ENCODE peak calls at places on chromosome 5, in seven cellular contexts. One of them, this sample, is unnamed.

GRCh38 chr5:82277613-82277986 is 554 bp downstream of the RPS23 start:
- DNase-seq in AG10803: peak
- DNase-seq in activated B cell treated with CpG ODN at 0.5 μM for 24 hours: no peak
- DNase-seq in PC-9: no peak
- DNase-seq in lung: no peak
- DNase-seq in prostate gland: no peak
- DNase-seq in GM20000: no peak
- DNase-seq in this sample: no peak

GRCh38 chr5:54626407-54626806 is 108.8 kb downstream of the SNX18 start:
- DNase-seq in AG10803: no peak
- DNase-seq in activated B cell treated with CpG ODN at 0.5 μM for 24 hours: no peak
- DNase-seq in PC-9: no peak
- DNase-seq in GM20000: no peak
- DNase-seq in lung: no peak
- DNase-seq in prostate gland: no peak
- DNase-seq in this sample: no peak

GRCh38 chr5:84634256-84634655 is 249.6 kb upstream of the EDIL3 start:
- DNase-seq in prostate gland: no peak
- DNase-seq in GM20000: no peak
- DNase-seq in lung: no peak
- DNase-seq in activated B cell treated with CpG ODN at 0.5 μM for 24 hours: no peak
- DNase-seq in PC-9: no peak
- DNase-seq in AG10803: peak
- DNase-seq in this sample: no peak

GRCh38 chr5:174428895-174429294 is 295.5 kb upstream of the MSX2 start:
- DNase-seq in AG10803: no peak
- DNase-seq in activated B cell treated with CpG ODN at 0.5 μM for 24 hours: no peak
- DNase-seq in prostate gland: no peak
- DNase-seq in lung: no peak
- DNase-seq in GM20000: no peak
- DNase-seq in PC-9: no peak
- DNase-seq in this sample: no peak

GRCh38 chr5:94691270-94691669 is 72.8 kb downstream of the SLF1 start:
- DNase-seq in PC-9: no peak
- DNase-seq in GM20000: no peak
- DNase-seq in activated B cell treated with CpG ODN at 0.5 μM for 24 hours: no peak
- DNase-seq in prostate gland: no peak
- DNase-seq in lung: no peak
- DNase-seq in AG10803: no peak
- DNase-seq in this sample: no peak

GRCh38 chr5:132198571-132198970 is 29.1 kb downstream of the P4HA2 start:
- DNase-seq in lung: peak
- DNase-seq in prostate gland: no peak
- DNase-seq in PC-9: no peak
- DNase-seq in AG10803: no peak
- DNase-seq in GM20000: no peak
- DNase-seq in activated B cell treated with CpG ODN at 0.5 μM for 24 hours: no peak
- DNase-seq in this sample: no peak

GRCh38 chr5:65102501-65102825 is 333.7 kb downstream of the CWC27 start:
- DNase-seq in AG10803: no peak
- DNase-seq in GM20000: no peak
- DNase-seq in activated B cell treated with CpG ODN at 0.5 μM for 24 hours: no peak
- DNase-seq in prostate gland: no peak
- DNase-seq in PC-9: no peak
- DNase-seq in lung: no peak
- DNase-seq in this sample: peak

GRCh38 chr5:39148983-39149534 is 70.3 kb downstream of the FYB1 start:
- DNase-seq in prostate gland: no peak
- DNase-seq in lung: no peak
- DNase-seq in activated B cell treated with CpG ODN at 0.5 μM for 24 hours: no peak
- DNase-seq in GM20000: no peak
- DNase-seq in PC-9: no peak
- DNase-seq in AG10803: peak
- DNase-seq in this sample: peak

GRCh38 chr5:100901851-100902341 is 1.2 kb downstream of the ST8SIA4 start:
- DNase-seq in PC-9: no peak
- DNase-seq in GM20000: peak
- DNase-seq in lung: peak
- DNase-seq in prostate gland: no peak
- DNase-seq in activated B cell treated with CpG ODN at 0.5 μM for 24 hours: no peak
- DNase-seq in AG10803: no peak
- DNase-seq in this sample: peak

GRCh38 chr5:997001-997474 is 11.6 kb upstream of the NKD2 start:
- DNase-seq in AG10803: no peak
- DNase-seq in lung: no peak
- DNase-seq in activated B cell treated with CpG ODN at 0.5 μM for 24 hours: no peak
- DNase-seq in PC-9: no peak
- DNase-seq in prostate gland: no peak
- DNase-seq in GM20000: no peak
- DNase-seq in this sample: no peak

GRCh38 chr5:119336846-119337564 is 18.8 kb upstream of the TNFAIP8 start:
- DNase-seq in PC-9: no peak
- DNase-seq in activated B cell treated with CpG ODN at 0.5 μM for 24 hours: no peak
- DNase-seq in prostate gland: no peak
- DNase-seq in GM20000: no peak
- DNase-seq in lung: no peak
- DNase-seq in AG10803: no peak
- DNase-seq in this sample: no peak

GRCh38 chr5:150658121-150658520 is 2.9 kb upstream of the MYOZ3 start:
- DNase-seq in AG10803: no peak
- DNase-seq in lung: no peak
- DNase-seq in GM20000: no peak
- DNase-seq in PC-9: no peak
- DNase-seq in prostate gland: no peak
- DNase-seq in activated B cell treated with CpG ODN at 0.5 μM for 24 hours: no peak
- DNase-seq in this sample: no peak

GRCh38 chr5:28810751-28811136 is 1772.4 kb upstream of the CDH9 start:
- DNase-seq in GM20000: no peak
- DNase-seq in prostate gland: no peak
- DNase-seq in PC-9: no peak
- DNase-seq in AG10803: no peak
- DNase-seq in activated B cell treated with CpG ODN at 0.5 μM for 24 hours: no peak
- DNase-seq in lung: no peak
- DNase-seq in this sample: no peak

GRCh38 chr5:8366296-8366695 is 497.3 kb downstream of the MTRR start:
- DNase-seq in GM20000: no peak
- DNase-seq in AG10803: no peak
- DNase-seq in activated B cell treated with CpG ODN at 0.5 μM for 24 hours: no peak
- DNase-seq in PC-9: peak
- DNase-seq in prostate gland: no peak
- DNase-seq in lung: no peak
- DNase-seq in this sample: no peak

GRCh38 chr5:110258460-110258859 is 468.0 kb downstream of the TMEM232 start:
- DNase-seq in PC-9: no peak
- DNase-seq in AG10803: peak
- DNase-seq in prostate gland: no peak
- DNase-seq in GM20000: no peak
- DNase-seq in activated B cell treated with CpG ODN at 0.5 μM for 24 hours: no peak
- DNase-seq in lung: no peak
- DNase-seq in this sample: no peak

GRCh38 chr5:374631-375335 is 53.3 kb downstream of the AHRR start:
- DNase-seq in PC-9: no peak
- DNase-seq in GM20000: no peak
- DNase-seq in AG10803: no peak
- DNase-seq in prostate gland: peak
- DNase-seq in lung: peak
- DNase-seq in activated B cell treated with CpG ODN at 0.5 μM for 24 hours: no peak
- DNase-seq in this sample: no peak

GRCh38 chr5:1793966-1794895 is 5.4 kb downstream of the MRPL36 start:
- DNase-seq in GM20000: no peak
- DNase-seq in PC-9: no peak
- DNase-seq in AG10803: peak
- DNase-seq in prostate gland: no peak
- DNase-seq in lung: no peak
- DNase-seq in activated B cell treated with CpG ODN at 0.5 μM for 24 hours: no peak
- DNase-seq in this sample: no peak

GRCh38 chr5:126912607-126913006 is 117.8 kb downstream of the MARCHF3 start:
- DNase-seq in lung: no peak
- DNase-seq in prostate gland: no peak
- DNase-seq in AG10803: peak
- DNase-seq in PC-9: no peak
- DNase-seq in GM20000: no peak
- DNase-seq in activated B cell treated with CpG ODN at 0.5 μM for 24 hours: no peak
- DNase-seq in this sample: no peak

GRCh38 chr5:96175090-96175489 is 213.4 kb upstream of the ELL2 start:
- DNase-seq in prostate gland: no peak
- DNase-seq in activated B cell treated with CpG ODN at 0.5 μM for 24 hours: no peak
- DNase-seq in lung: no peak
- DNase-seq in GM20000: no peak
- DNase-seq in PC-9: no peak
- DNase-seq in AG10803: no peak
- DNase-seq in this sample: no peak

GRCh38 chr5:78677777-78678668 is 29.5 kb upstream of the LHFPL2 start:
- DNase-seq in prostate gland: no peak
- DNase-seq in PC-9: peak
- DNase-seq in lung: no peak
- DNase-seq in GM20000: peak
- DNase-seq in AG10803: peak
- DNase-seq in activated B cell treated with CpG ODN at 0.5 μM for 24 hours: no peak
- DNase-seq in this sample: peak

GRCh38 chr5:53027913-53028312 is 38.8 kb downstream of the ITGA2 start:
- DNase-seq in AG10803: peak
- DNase-seq in prostate gland: peak
- DNase-seq in activated B cell treated with CpG ODN at 0.5 μM for 24 hours: no peak
- DNase-seq in GM20000: no peak
- DNase-seq in PC-9: no peak
- DNase-seq in lung: no peak
- DNase-seq in this sample: no peak

GRCh38 chr5:5629579-5629978 is 207.1 kb downstream of the ICE1 start:
- DNase-seq in prostate gland: no peak
- DNase-seq in AG10803: peak
- DNase-seq in GM20000: no peak
- DNase-seq in activated B cell treated with CpG ODN at 0.5 μM for 24 hours: no peak
- DNase-seq in lung: no peak
- DNase-seq in PC-9: peak
- DNase-seq in this sample: no peak

GRCh38 chr5:100560860-100561259 is 25.7 kb downstream of the FAM174A start:
- DNase-seq in GM20000: no peak
- DNase-seq in prostate gland: no peak
- DNase-seq in lung: no peak
- DNase-seq in activated B cell treated with CpG ODN at 0.5 μM for 24 hours: no peak
- DNase-seq in AG10803: no peak
- DNase-seq in PC-9: no peak
- DNase-seq in this sample: no peak

GRCh38 chr5:107023732-107024131 is 647.0 kb downstream of the EFNA5 start:
- DNase-seq in GM20000: no peak
- DNase-seq in PC-9: no peak
- DNase-seq in prostate gland: no peak
- DNase-seq in activated B cell treated with CpG ODN at 0.5 μM for 24 hours: no peak
- DNase-seq in AG10803: no peak
- DNase-seq in lung: no peak
- DNase-seq in this sample: no peak

GRCh38 chr5:33441241-33441844 is 578 bp downstream of the TARS1 start:
- DNase-seq in PC-9: peak
- DNase-seq in GM20000: peak
- DNase-seq in activated B cell treated with CpG ODN at 0.5 μM for 24 hours: peak
- DNase-seq in lung: peak
- DNase-seq in prostate gland: peak
- DNase-seq in AG10803: peak
- DNase-seq in this sample: peak

GRCh38 chr5:35821513-35821912 is 35.2 kb upstream of the IL7R start:
- DNase-seq in PC-9: peak
- DNase-seq in lung: no peak
- DNase-seq in GM20000: no peak
- DNase-seq in activated B cell treated with CpG ODN at 0.5 μM for 24 hours: no peak
- DNase-seq in AG10803: no peak
- DNase-seq in prostate gland: no peak
- DNase-seq in this sample: no peak

GRCh38 chr5:9387879-9388278 is 158.0 kb downstream of the SEMA5A start:
- DNase-seq in prostate gland: no peak
- DNase-seq in AG10803: no peak
- DNase-seq in activated B cell treated with CpG ODN at 0.5 μM for 24 hours: no peak
- DNase-seq in GM20000: no peak
- DNase-seq in lung: no peak
- DNase-seq in PC-9: no peak
- DNase-seq in this sample: no peak
- TF ChIP-seq CTCF in prostate gland: peak
- TF ChIP-seq CTCF in AG10803: no peak
- TF ChIP-seq CTCF in activated B cell treated with CpG ODN at 0.5 μM for 24 hours: no peak
- TF ChIP-seq CTCF in GM20000: no peak
- TF ChIP-seq CTCF in lung: no peak
- TF ChIP-seq CTCF in PC-9: no peak
- TF ChIP-seq CTCF in this sample: no peak

DNA sequence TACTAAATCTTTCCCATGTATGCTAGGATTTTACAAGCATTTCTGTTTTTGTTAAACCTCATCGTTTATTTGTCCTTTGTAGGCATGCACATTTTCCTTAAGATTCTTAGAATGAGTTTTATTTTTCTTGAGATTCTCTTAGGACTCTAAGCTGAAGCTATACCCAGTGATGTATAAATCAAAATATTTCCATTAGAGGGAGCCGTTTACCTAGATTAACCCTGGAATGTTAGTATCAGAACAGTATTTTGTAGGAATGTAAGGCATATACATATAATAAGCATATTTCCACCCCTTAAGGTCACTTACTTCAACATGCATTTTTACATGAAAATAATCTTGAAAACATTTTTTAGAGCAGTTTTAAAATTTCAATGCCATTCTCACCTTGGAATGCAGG is 35.2 kb upstream of the FCHO2 start:
- DNase-seq in lung: no peak
- DNase-seq in activated B cell treated with CpG ODN at 0.5 μM for 24 hours: no peak
- DNase-seq in AG10803: peak
- DNase-seq in GM20000: no peak
- DNase-seq in PC-9: peak
- DNase-seq in prostate gland: no peak
- DNase-seq in this sample: no peak
- TF ChIP-seq CTCF in lung: no peak
- TF ChIP-seq CTCF in activated B cell treated with CpG ODN at 0.5 μM for 24 hours: no peak
- TF ChIP-seq CTCF in AG10803: peak
- TF ChIP-seq CTCF in GM20000: no peak
- TF ChIP-seq CTCF in PC-9: peak
- TF ChIP-seq CTCF in prostate gland: peak
- TF ChIP-seq CTCF in this sample: peak

GRCh38 chr5:113493446-113493845 is 5.2 kb upstream of the MCC start:
- DNase-seq in PC-9: no peak
- DNase-seq in lung: no peak
- DNase-seq in AG10803: no peak
- DNase-seq in activated B cell treated with CpG ODN at 0.5 μM for 24 hours: no peak
- DNase-seq in prostate gland: no peak
- DNase-seq in GM20000: no peak
- DNase-seq in this sample: no peak

GRCh38 chr5:113491022-113491421 is 2.8 kb upstream of the MCC start:
- DNase-seq in lung: no peak
- DNase-seq in GM20000: no peak
- DNase-seq in prostate gland: no peak
- DNase-seq in AG10803: no peak
- DNase-seq in activated B cell treated with CpG ODN at 0.5 μM for 24 hours: no peak
- DNase-seq in PC-9: no peak
- DNase-seq in this sample: no peak

GRCh38 chr5:113490317-113490716 is 2.1 kb upstream of the MCC start:
- DNase-seq in PC-9: peak
- DNase-seq in lung: no peak
- DNase-seq in activated B cell treated with CpG ODN at 0.5 μM for 24 hours: no peak
- DNase-seq in prostate gland: no peak
- DNase-seq in AG10803: no peak
- DNase-seq in GM20000: no peak
- DNase-seq in this sample: no peak

GRCh38 chr5:113495402-113495801 is 7.1 kb upstream of the MCC start:
- DNase-seq in AG10803: peak
- DNase-seq in activated B cell treated with CpG ODN at 0.5 μM for 24 hours: no peak
- DNase-seq in PC-9: peak
- DNase-seq in lung: no peak
- DNase-seq in GM20000: no peak
- DNase-seq in prostate gland: no peak
- DNase-seq in this sample: no peak
- TF ChIP-seq CTCF in AG10803: no peak
- TF ChIP-seq CTCF in activated B cell treated with CpG ODN at 0.5 μM for 24 hours: no peak
- TF ChIP-seq CTCF in PC-9: no peak
- TF ChIP-seq CTCF in lung: no peak
- TF ChIP-seq CTCF in GM20000: no peak
- TF ChIP-seq CTCF in prostate gland: no peak
- TF ChIP-seq CTCF in this sample: no peak

GRCh38 chr5:177982072-177982727 is 13.8 kb downstream of the PROP1 start:
- DNase-seq in PC-9: no peak
- DNase-seq in prostate gland: no peak
- DNase-seq in lung: no peak
- DNase-seq in AG10803: no peak
- DNase-seq in activated B cell treated with CpG ODN at 0.5 μM for 24 hours: no peak
- DNase-seq in GM20000: no peak
- DNase-seq in this sample: no peak
- TF ChIP-seq CTCF in PC-9: peak
- TF ChIP-seq CTCF in prostate gland: peak
- TF ChIP-seq CTCF in lung: peak
- TF ChIP-seq CTCF in AG10803: no peak
- TF ChIP-seq CTCF in activated B cell treated with CpG ODN at 0.5 μM for 24 hours: no peak
- TF ChIP-seq CTCF in GM20000: no peak
- TF ChIP-seq CTCF in this sample: peak

This sample was measured in GM13977.